ENCODE peak calls at places on chromosomes 1 and 21, in seven cellular contexts. R is tibial nerve, K is upper lobe of right lung, O is endothelial cell, H is IMR-90, G is AG10803, Z is fibroblast of lung. E is an unnamed sample.

GRCh38 chr1:214074477-214074876 is 86.7 kb downstream of the PROX1 start:
- DNase-seq in G (no peak), R (no peak), H (no peak), K (no peak), O (no peak), Z (no peak), E (no peak)

GRCh38 chr1:171898956-171899355 is 57.7 kb downstream of the DNM3 start:
- DNase-seq in R (no peak), O (peak), K (no peak), Z (peak), G (no peak), H (no peak), E (peak)

GRCh38 chr1:203124011-203124410 is 3.5 kb upstream of the ADORA1 start:
- DNase-seq in H (no peak), R (no peak), K (peak), G (no peak), O (no peak), Z (no peak), E (no peak)

GRCh38 chr1:33055210-33055991 is 18.7 kb upstream of the AK2 start:
- DNase-seq in K (peak), G (peak), H (peak), O (peak), Z (peak), R (no peak), E (peak)

GRCh38 chr1:230825061-230825803 is 43.1 kb downstream of the C1orf198 start:
- DNase-seq in H (peak), R (no peak), K (no peak), O (no peak), G (peak), Z (peak), E (peak)

GRCh38 chr1:241918879-241919278 is 38.7 kb upstream of the BECN2 start:
- DNase-seq in Z (peak), R (no peak), K (no peak), H (peak), G (peak), O (no peak), E (peak)

GRCh38 chr1:229271448-229272120 is 673 bp downstream of the RAB4A start:
- DNase-seq in O (no peak), R (no peak), H (peak), G (peak), Z (peak), K (no peak), E (no peak)

GRCh38 chr21:31908106-31909031 is 35.5 kb downstream of the HUNK start:
- DNase-seq in H (peak), G (peak), Z (no peak), O (no peak), K (no peak), R (no peak), E (peak)

GRCh38 chr1:169414927-169415326 is 12.3 kb downstream of the CCDC181 start:
- DNase-seq in K (no peak), G (no peak), Z (no peak), R (no peak), H (no peak), O (no peak), E (no peak)

GRCh38 chr1:100308777-100309176 is 42.8 kb downstream of the RTCA start:
- DNase-seq in H (peak), R (no peak), Z (peak), K (no peak), G (peak), O (no peak), E (peak)

GRCh38 chr1:203557390-203557789 is 63.4 kb downstream of the OPTC start:
- DNase-seq in G (peak), O (no peak), H (peak), K (no peak), R (no peak), Z (peak), E (peak)

GRCh38 chr1:84957956-84958355 is 39.0 kb downstream of the MCOLN2 start:
- DNase-seq in O (no peak), Z (no peak), G (no peak), H (no peak), R (no peak), K (no peak), E (no peak)

GRCh38 chr1:193569696-193570269 is 383.4 kb upstream of the B3GALT2 start:
- DNase-seq in O (no peak), R (no peak), K (no peak), H (peak), Z (peak), G (peak), E (no peak)

GRCh38 chr1:84101204-84101603 is 42.9 kb upstream of the PRKACB start:
- DNase-seq in H (no peak), Z (no peak), G (no peak), R (no peak), O (no peak), K (no peak), E (no peak)

GRCh38 chr21:38596264-38597042 is 98.2 kb upstream of the ERG start:
- DNase-seq in O (no peak), Z (no peak), G (no peak), K (no peak), R (no peak), H (no peak), E (no peak)

GRCh38 chr1:24900985-24901781 is 28.9 kb downstream of the RUNX3 start:
- DNase-seq in H (no peak), G (no peak), O (no peak), R (no peak), Z (no peak), K (no peak), E (no peak)

GRCh38 chr1:200317236-200317635 is 92.6 kb downstream of the ZNF281 start:
- DNase-seq in Z (peak), K (no peak), H (peak), G (peak), R (no peak), O (no peak), E (no peak)

GRCh38 chr1:4460651-4461050 is 193.8 kb upstream of the AJAP1 start:
- DNase-seq in Z (no peak), R (no peak), O (no peak), K (no peak), G (no peak), H (no peak), E (no peak)

GRCh38 chr1:182015360-182015759 is 46.2 kb downstream of the ZNF648 start:
- DNase-seq in K (no peak), G (no peak), O (no peak), Z (no peak), H (no peak), R (no peak), E (no peak)

GRCh38 chr1:89822999-89823628 is 2.3 kb downstream of the LRRC8D start:
- DNase-seq in H (peak), G (peak), R (no peak), K (no peak), Z (peak), O (no peak), E (peak)

GRCh38 chr1:147389532-147390184 is 147.2 kb downstream of the CHD1L start:
- DNase-seq in Z (peak), G (peak), H (peak), O (peak), R (no peak), K (no peak), E (peak)

GRCh38 chr1:157150631-157151030 is 12.4 kb upstream of the ETV3 start:
- DNase-seq in R (no peak), K (no peak), H (no peak), O (no peak), Z (no peak), G (no peak), E (no peak)

GRCh38 chr1:114015075-114015474 is 35.8 kb downstream of the OLFML3 start:
- DNase-seq in Z (no peak), K (no peak), R (no peak), G (no peak), H (no peak), O (no peak), E (peak)

GRCh38 chr1:99180915-99181314 is 83.4 kb upstream of the PLPPR4 start:
- DNase-seq in H (no peak), Z (no peak), K (no peak), G (no peak), O (no peak), R (no peak), E (no peak)

GRCh38 chr1:100428160-100428559 is 75.9 kb downstream of the CDC14A start:
- DNase-seq in Z (no peak), G (no peak), R (no peak), O (no peak), H (peak), K (no peak), E (no peak)

GRCh38 chr1:171666114-171666769 is 13.8 kb upstream of the MYOC start:
- DNase-seq in O (no peak), G (no peak), K (no peak), H (no peak), Z (no peak), R (no peak), E (no peak)

GRCh38 chr1:165056914-165057313 is 299.6 kb downstream of the LMX1A start:
- DNase-seq in H (no peak), G (no peak), Z (no peak), K (no peak), O (no peak), R (no peak), E (no peak)

GRCh38 chr1:158149175-158149574 is 31.5 kb upstream of the CD1D start:
- DNase-seq in H (no peak), R (no peak), O (no peak), K (no peak), G (no peak), Z (no peak), E (no peak)

GRCh38 chr1:200535605-200536004 is 84.9 kb downstream of the KIF14 start:
- DNase-seq in G (no peak), O (peak), H (no peak), K (no peak), Z (peak), R (no peak), E (peak)

GRCh38 chr1:95793893-95794292 is 559.9 kb downstream of the RWDD3 start:
- DNase-seq in G (no peak), H (no peak), R (no peak), Z (no peak), O (no peak), K (no peak), E (no peak)

GRCh38 chr1:2300851-2301606 is 72.9 kb downstream of the SKI start:
- DNase-seq in K (peak), G (no peak), O (no peak), H (peak), R (peak), Z (peak), E (no peak)

GRCh38 chr1:162349635-162350330 is 26.9 kb downstream of the SPATA46 start:
- DNase-seq in H (peak), K (no peak), G (peak), O (no peak), Z (peak), R (no peak), E (peak)

GRCh38 chr21:32328595-32328994 is 29.9 kb downstream of the MRAP start:
- DNase-seq in R (no peak), Z (peak), G (peak), K (no peak), O (no peak), H (peak), E (no peak)

GRCh38 chr1:155173478-155174333 is at the start of gene TRIM46:
- DNase-seq in H (peak), R (no peak), G (peak), Z (peak), O (no peak), K (peak), E (peak)
- TF ChIP-seq CTCF in H (no peak), R (no peak), G (no peak), Z (no peak), O (peak), K (no peak), E (peak)

DNA sequence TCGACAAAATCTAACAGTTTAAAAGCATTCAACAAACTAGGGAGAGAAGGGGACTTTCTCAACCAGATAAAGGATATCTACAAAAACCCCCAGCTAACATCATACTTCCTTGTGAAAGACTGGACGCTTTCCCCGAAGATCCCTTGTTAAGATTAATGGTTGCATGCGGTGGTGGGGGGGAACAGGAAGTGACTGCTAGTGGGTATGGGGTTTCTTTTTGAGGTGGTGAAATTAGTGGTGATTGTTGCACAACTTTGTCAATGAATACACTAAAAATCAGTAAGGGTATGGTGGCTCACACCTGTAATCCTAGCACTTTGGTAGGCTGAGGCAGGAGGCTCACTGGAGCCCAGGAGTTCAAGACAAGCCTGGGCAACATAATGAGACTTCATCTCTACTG is 26.9 kb upstream of the EYA3 start:
- DNase-seq in H (peak), Z (peak), O (no peak), G (no peak), K (no peak), R (no peak), E (no peak)
- TF ChIP-seq CTCF in H (no peak), Z (no peak), O (no peak), G (no peak), K (no peak), R (no peak), E (no peak)

DNA sequence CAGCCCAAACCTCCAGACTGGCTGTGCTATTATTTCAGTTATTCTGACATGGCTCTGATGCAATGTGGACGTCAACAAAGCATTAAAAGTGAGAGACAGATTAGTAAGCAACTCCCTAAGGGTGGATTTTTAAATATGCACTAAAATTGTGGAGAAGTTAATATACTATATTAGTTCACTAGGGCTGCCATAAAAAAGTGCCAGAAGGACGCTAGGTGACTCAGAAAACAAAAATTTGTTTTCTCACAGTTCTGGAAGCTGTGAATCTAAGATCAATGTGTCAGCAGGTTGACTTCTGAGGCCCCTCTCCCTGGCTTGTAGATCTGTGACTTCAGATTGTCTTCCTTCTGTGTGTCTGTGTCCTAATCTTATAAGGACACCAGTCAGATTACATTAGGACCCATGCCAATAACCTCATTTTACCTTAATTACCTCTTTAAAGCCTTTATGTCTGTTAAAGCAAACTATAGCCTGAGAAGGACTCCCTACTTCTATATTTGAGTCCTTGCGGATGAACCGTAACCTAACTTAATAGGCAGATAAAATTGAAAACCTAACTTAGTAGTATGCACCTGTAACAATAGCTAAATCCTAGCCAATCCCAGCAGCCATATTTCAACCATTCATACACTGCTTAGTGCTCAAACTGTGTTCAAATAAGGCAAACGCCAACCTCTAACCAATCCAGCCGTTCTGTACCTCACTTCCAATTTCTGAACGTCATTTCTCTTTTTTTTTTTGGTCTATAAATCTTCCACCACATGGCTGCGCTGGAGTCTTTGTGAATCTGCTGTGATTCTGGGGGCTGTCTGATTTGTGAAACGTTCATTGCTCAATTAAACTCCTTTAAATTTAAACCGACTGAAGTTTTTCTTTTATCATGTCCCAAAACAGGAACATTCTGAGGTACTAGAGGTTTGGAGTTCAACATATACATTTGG is 65.9 kb upstream of the BACH1 start:
- DNase-seq in R (no peak), O (no peak), G (peak), Z (no peak), H (peak), K (no peak), E (peak)
- TF ChIP-seq CTCF in R (no peak), O (no peak), G (no peak), Z (no peak), H (no peak), K (no peak), E (no peak)

GRCh38 chr1:63557365-63557987 is 34.2 kb downstream of the EFCAB7 start:
- DNase-seq in K (no peak), G (peak), R (no peak), O (peak), H (peak), Z (peak), E (no peak)
- TF ChIP-seq CTCF in K (peak), G (peak), R (no peak), O (peak), H (peak), Z (peak), E (peak)

GRCh38 chr1:220878223-220879081 is 791 bp upstream of the HLX start:
- DNase-seq in H (no peak), K (peak), R (no peak), O (no peak), G (no peak), Z (peak), E (no peak)
- TF ChIP-seq CTCF in H (no peak), K (no peak), R (no peak), O (no peak), G (peak), Z (no peak), E (no peak)

DNA sequence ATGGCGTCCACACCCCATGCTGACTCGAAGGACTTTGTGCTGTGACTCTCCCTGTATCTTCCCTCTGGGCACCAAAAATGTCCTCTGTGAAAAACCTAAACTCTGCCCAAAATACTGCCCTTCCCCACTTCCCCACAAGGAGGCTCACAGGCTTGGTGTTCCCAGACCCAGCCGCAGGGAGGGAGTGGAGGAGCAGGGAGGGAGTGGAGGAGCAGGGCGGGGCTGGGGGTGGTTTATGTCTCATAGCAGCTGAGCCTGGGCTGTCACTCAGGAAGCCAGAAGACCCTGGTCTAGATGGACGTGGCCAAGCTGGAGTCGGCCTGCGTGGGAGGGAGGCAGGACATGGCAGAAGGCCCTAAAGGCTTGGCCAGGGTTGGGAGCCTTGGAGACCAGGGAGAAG is 461.7 kb downstream of the PTPRU start:
- DNase-seq in H (peak), Z (peak), K (peak), R (no peak), G (peak), O (peak), E (peak)
- TF ChIP-seq CTCF in H (peak), Z (peak), K (no peak), R (no peak), G (peak), O (peak), E (peak)

DNA sequence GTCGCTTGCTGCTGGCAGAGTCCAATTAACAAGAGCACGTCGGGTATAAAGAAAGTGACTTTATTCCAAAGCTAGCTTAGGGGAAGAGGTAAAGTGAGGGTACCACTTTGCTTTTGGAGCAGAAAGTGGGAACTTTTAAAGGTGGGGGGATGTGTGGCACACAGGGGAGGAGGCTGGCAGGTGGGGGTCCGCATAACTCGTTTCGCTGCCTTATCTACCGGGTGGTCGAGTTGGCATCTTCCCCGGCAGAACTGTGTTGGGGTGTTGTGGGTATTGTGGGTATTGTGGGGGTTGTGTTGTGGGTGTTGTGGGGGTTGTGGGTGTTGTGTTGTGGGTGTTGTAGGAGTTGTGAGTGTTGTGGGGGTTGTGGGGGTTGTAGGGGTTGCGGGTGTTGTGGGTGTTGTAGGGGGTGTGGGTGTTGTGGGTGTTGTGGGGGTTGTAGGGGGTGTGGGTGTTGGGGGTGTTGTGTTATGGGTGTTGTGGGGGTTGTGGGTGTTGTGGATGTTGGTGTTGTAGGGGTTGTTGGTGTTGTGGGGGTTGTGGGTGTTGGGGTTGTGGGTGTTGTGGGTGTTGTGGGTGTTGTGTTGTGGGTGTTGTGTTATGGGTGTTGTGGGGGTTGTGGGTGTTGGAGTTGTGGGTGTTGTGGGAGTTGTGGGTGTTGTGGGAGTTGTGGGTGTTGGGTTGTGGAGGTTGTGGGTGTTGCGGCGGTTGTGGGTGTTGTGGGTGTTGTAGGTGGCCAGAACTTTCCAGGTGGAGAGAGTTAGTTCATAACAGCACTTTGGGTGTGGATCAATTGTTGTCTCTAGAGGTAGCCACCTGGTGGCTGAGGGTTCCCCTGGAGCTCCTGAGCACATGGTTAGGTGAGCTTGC is 52.7 kb downstream of the AGPAT3 start:
- DNase-seq in H (no peak), Z (no peak), K (peak), G (no peak), O (no peak), R (no peak), E (no peak)
- TF ChIP-seq CTCF in H (no peak), Z (no peak), K (no peak), G (no peak), O (no peak), R (no peak), E (no peak)

GRCh38 chr1:168088511-168089325 is 48.0 kb downstream of the GPR161 start:
- DNase-seq in R (no peak), H (peak), Z (no peak), O (no peak), G (no peak), K (no peak), E (no peak)
- TF ChIP-seq CTCF in R (no peak), H (no peak), Z (no peak), O (no peak), G (no peak), K (no peak), E (no peak)

GRCh38 chr1:207321045-207321789 is at the start of gene CD55:
- DNase-seq in R (peak), Z (peak), H (peak), K (peak), G (peak), O (peak), E (peak)
- TF ChIP-seq CTCF in R (peak), Z (no peak), H (no peak), K (peak), G (peak), O (no peak), E (peak)